ENCODE peak calls at places on chromosomes 2 and 18, in four cellular contexts. L is PC-9, I is osteocyte, C is brain microvascular endothelial cell. K is an unnamed sample.

GRCh38 chr18:79953921-79954651 is 2.6 kb upstream of the SLC66A2 start:
- DNase-seq in L (peak; percentile 39), I (no peak), C (no peak), K (no peak)

GRCh38 chr2:238866656-238867277 is 18.9 kb downstream of the TWIST2 start:
- DNase-seq in L (no peak), I (no peak), C (no peak), K (no peak)

GRCh38 chr18:9209230-9209629 is 72.6 kb downstream of the ANKRD12 start:
- DNase-seq in L (no peak), I (no peak), C (no peak), K (no peak)

GRCh38 chr2:230825354-230825753 is 39.4 kb upstream of the ITM2C start:
- DNase-seq in L (no peak), I (no peak), C (no peak), K (no peak)

GRCh38 chr2:3631851-3632659 is 25.9 kb upstream of the ALLC start:
- DNase-seq in L (no peak), I (peak; percentile 60), C (no peak), K (no peak)

GRCh38 chr2:233034091-233034882 is 1.8 kb downstream of the NEU2 start:
- DNase-seq in L (no peak), I (no peak), C (no peak), K (no peak)

GRCh38 chr18:12531747-12532146 is 124.0 kb downstream of the PRELID3A start:
- DNase-seq in L (no peak), I (no peak), C (no peak), K (no peak)

GRCh38 chr18:7584646-7585271 is 17.6 kb downstream of the PTPRM start:
- DNase-seq in L (no peak), I (no peak), C (no peak), K (no peak)

GRCh38 chr2:19373352-19373751 is 14.9 kb upstream of the OSR1 start:
- DNase-seq in L (no peak), I (no peak), C (no peak), K (no peak)

GRCh38 chr2:201500534-201500933 is 49.0 kb downstream of the STRADB start:
- DNase-seq in L (no peak), I (no peak), C (peak; percentile 48), K (no peak)

GRCh38 chr2:112829247-112829646 is 7.3 kb downstream of the IL1B start:
- DNase-seq in L (no peak), I (no peak), C (no peak), K (no peak)

GRCh38 chr18:52813637-52814416 is 473.8 kb downstream of the DCC start:
- DNase-seq in L (no peak), I (no peak), C (no peak), K (no peak)

GRCh38 chr2:151264157-151264835 is 2.6 kb upstream of the RBM43 start:
- DNase-seq in L (no peak), I (no peak), C (no peak), K (no peak)

GRCh38 chr2:59851848-59852475 is 701.5 kb downstream of the BCL11A start:
- DNase-seq in L (no peak), I (no peak), C (no peak), K (no peak)

GRCh38 chr2:71965530-71965929 is 182.1 kb downstream of the CYP26B1 start:
- DNase-seq in L (no peak), I (no peak), C (no peak), K (no peak)

GRCh38 chr2:162099836-162100235 is 25.8 kb upstream of the DPP4 start:
- DNase-seq in L (no peak), I (no peak), C (no peak), K (no peak)

GRCh38 chr2:143901185-143901842 is 618.6 kb downstream of the ZEB2 start:
- DNase-seq in L (peak; percentile 96), I (no peak), C (peak; percentile 31), K (no peak)

GRCh38 chr2:172000696-172001361 is 1.1 kb downstream of the METAP1D start:
- DNase-seq in L (no peak), I (no peak), C (no peak), K (no peak)

GRCh38 chr2:105042189-105042588 is 4.3 kb downstream of the MRPS9 start:
- DNase-seq in L (no peak), I (no peak), C (no peak), K (peak; percentile 24)

GRCh38 chr2:57848723-57849122 is 197.9 kb upstream of the VRK2 start:
- DNase-seq in L (no peak), I (peak; percentile 76), C (no peak), K (no peak)

GRCh38 chr2:101550555-101550954 is 75.6 kb upstream of the RFX8 start:
- DNase-seq in L (no peak), I (no peak), C (no peak), K (no peak)

GRCh38 chr2:43824951-43825493 is 13.6 kb downstream of the ABCG5 start:
- DNase-seq in L (no peak), I (no peak), C (no peak), K (no peak)

GRCh38 chr2:235500761-235501662 is 7.2 kb downstream of the AGAP1 start:
- DNase-seq in L (peak; percentile 76), I (no peak), C (peak; percentile 64), K (no peak)

GRCh38 chr2:236610991-236611821 is 41.6 kb downstream of the ACKR3 start:
- DNase-seq in L (no peak), I (no peak), C (no peak), K (no peak)

GRCh38 chr2:153476491-153477095 is 2.0 kb downstream of the RPRM start:
- DNase-seq in L (no peak), I (no peak), C (no peak), K (no peak)

GRCh38 chr2:237685408-237685807 is 58.0 kb downstream of the LRRFIP1 start:
- DNase-seq in L (no peak), I (no peak), C (no peak), K (no peak)
- TF ChIP-seq CTCF in L (peak; percentile 29), I (peak; percentile 45), C (peak; percentile 72), K (peak; percentile 56)

DNA sequence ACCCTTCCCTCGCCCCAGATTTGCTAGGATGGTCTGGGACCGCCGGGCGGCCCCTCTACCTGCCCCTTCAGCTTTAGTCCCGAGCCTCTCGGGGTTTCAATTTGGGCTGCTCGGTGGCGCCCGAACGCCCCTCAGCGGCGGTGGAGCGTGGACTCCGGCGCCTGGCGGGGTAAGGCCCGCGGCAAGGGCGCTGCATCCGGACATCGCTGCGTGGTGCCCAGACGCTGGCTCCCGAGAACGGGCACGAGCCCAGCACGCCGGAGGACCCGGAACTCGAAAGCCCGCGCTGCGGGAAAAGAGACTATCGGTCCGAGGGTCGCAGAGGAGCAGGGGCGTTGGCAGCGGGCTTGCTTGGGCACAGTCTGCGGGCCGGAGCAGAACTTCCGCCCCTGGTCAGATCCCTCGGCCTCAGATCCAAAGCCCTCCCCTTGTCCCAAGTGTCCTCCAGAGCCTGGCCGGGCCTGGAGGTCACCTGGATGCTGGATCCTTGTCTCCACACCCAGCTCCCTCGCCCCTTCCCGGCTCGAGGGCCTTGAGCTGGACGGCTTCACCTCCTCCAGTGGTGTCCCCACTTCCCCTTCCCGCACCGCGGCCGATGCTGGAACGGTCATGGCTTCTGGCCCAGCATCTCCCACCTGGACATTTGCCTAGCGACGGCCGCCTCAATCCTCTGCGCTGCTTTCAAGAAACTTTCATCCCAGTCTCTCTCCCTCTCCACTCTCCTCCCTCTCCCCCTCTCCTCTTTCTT is 2.9 kb upstream of the OTX1 start:
- DNase-seq in L (no peak), I (no peak), C (no peak), K (no peak)
- TF ChIP-seq CTCF in L (no peak), I (peak; percentile 28), C (peak; percentile 23), K (no peak)

GRCh38 chr2:27050281-27050995 is 1.0 kb upstream of the AGBL5 start:
- DNase-seq in L (peak; percentile 95), I (peak; percentile 97), C (peak; percentile 89), K (peak; percentile 91)
- TF ChIP-seq CTCF in L (peak; percentile 28), I (peak; percentile 48), C (peak; percentile 61), K (peak; percentile 39)

GRCh38 chr2:181894381-181894780 is 2.9 kb downstream of the ITPRID2 start:
- DNase-seq in L (no peak), I (no peak), C (no peak), K (no peak)

GRCh38 chr2:181891258-181891965 is at the start of gene ITPRID2:
- DNase-seq in L (peak; percentile 78), I (peak; percentile 94), C (peak; percentile 79), K (peak; percentile 77)

GRCh38 chr2:181895788-181896187 is 4.3 kb downstream of the ITPRID2 start:
- DNase-seq in L (peak; percentile 50), I (no peak), C (no peak), K (no peak)

GRCh38 chr2:181892795-181893435 is 1.4 kb downstream of the ITPRID2 start:
- DNase-seq in L (peak; percentile 54), I (no peak), C (no peak), K (no peak)

GRCh38 chr2:181891966-181892794 is 650 bp downstream of the ITPRID2 start:
- DNase-seq in L (peak; percentile 78), I (peak; percentile 86), C (peak; percentile 46), K (peak; percentile 54)
- TF ChIP-seq CTCF in L (peak; percentile 41), I (peak; percentile 16), C (peak; percentile 23), K (no peak)

GRCh38 chr18:22368066-22368465 is 49.6 kb downstream of the CTAGE1 start:
- DNase-seq in L (no peak), I (no peak), C (no peak), K (no peak)

GRCh38 chr18:22363867-22364463 is 53.8 kb downstream of the CTAGE1 start:
- DNase-seq in L (no peak), I (no peak), C (no peak), K (no peak)
- TF ChIP-seq CTCF in L (no peak), I (peak; percentile 23), C (peak; percentile 52), K (peak; percentile 35)

DNA sequence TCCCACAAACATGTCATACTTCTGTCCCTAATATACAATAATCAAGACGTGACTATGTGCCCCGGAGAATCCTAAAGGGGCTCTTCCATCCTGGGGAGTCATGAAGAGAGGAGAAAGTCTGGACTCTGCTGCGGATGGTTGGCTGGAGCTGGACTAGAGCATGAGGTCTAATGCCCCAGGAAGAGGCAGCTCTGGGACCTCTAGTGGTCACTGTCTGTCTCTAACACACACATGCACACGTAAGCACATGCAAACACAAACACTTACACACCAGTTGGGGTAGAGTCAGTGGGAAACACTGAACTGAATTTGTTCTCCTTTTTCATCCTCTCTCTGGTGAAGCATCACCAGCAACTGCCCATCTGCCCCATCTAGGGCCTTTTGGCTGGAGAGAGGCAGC is 271.6 kb downstream of the TDRD15 start:
- DNase-seq in L (no peak), I (no peak), C (no peak), K (peak; percentile 33)
- TF ChIP-seq CTCF in L (no peak), I (no peak), C (no peak), K (peak; percentile 67)

DNA sequence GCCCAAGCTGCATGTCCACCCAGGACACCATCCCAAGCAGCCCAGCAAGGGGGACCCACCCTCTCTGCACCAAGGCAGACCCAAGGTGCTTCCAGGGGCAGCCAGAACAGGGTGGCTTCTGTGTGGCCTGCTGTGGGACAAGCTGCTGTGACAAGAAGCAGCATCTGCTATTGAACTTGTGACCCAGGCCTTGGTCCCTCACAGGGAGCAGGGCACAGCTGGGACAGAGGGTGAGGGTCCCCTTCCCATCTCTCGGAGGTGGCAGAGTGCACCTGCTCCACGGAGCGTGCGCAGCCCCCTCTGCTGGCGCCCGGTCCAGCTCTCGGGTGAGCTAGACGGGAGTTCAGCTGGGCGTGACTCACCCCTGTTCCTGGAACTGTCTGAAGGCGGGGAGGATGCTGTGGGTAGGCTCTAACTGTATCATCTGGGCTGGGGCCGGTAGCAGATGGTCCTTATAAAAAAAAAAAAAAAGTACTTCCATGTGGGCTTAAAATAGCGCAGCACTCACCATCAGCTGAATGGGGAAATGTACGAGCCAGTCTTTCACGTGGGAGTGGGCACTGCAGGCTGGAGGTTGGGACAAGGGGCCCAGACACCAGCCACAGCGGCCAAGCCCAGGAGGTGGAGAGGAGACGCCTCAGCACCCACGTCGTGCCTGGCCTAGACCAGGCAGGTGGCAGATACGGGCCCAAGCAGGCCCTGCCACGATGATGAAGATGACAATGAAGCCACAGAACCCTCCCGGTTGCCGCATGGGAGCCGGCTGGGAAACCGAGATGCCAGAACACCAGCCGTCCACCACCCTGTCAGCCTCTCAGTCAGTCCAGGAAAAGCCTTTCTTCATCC is 136.8 kb upstream of the ID2 start:
- DNase-seq in L (no peak), I (no peak), C (peak; percentile 65), K (peak; percentile 90)
- TF ChIP-seq CTCF in L (no peak), I (peak; percentile 8), C (peak; percentile 70), K (peak; percentile 62)